ENCODE peak calls at places on chromosomes 3 and 15, in ten cellular contexts. N is left cardiac atrium; W is amniotic epithelial cell; J is ACHN; Y is psoas muscle; V is astrocyte of the spinal cord; D is heart right ventricle; F is SIG-M5; I is NCI-H1436; E is CD4-positive, CD25-positive, alpha-beta regulatory T cell. R is an unnamed sample.

GRCh38 chr3:108527827-108528226 is 17.4 kb upstream of the MYH15 start:
- DNase-seq in N (no peak), W (no peak), J (no peak), Y (no peak), V (no peak), D (no peak), F (no peak), I (no peak), E (no peak), R (no peak)

GRCh38 chr15:38795471-38796245 is 231.0 kb upstream of the RASGRP1 start:
- DNase-seq in N (no peak), W (peak; percentile 24), J (no peak), Y (no peak), V (no peak), D (no peak), F (no peak), I (no peak), E (no peak), R (no peak)

GRCh38 chr3:42960282-42960681 is 18.8 kb upstream of the GASK1A start:
- DNase-seq in N (no peak), W (peak; percentile 10), J (peak; percentile 4), Y (no peak), V (peak; percentile 5), D (no peak), F (no peak), I (no peak), E (no peak), R (no peak)

GRCh38 chr3:176769547-176770190 is 427.6 kb downstream of the TBL1XR1 start:
- DNase-seq in N (no peak), W (no peak), J (no peak), Y (no peak), V (no peak), D (no peak), F (no peak), I (no peak), E (no peak), R (no peak)

GRCh38 chr3:23161308-23161707 is 41.8 kb upstream of the UBE2E2 start:
- DNase-seq in N (no peak), W (no peak), J (no peak), Y (no peak), V (peak; percentile 16), D (no peak), F (no peak), I (no peak), E (no peak), R (no peak)

GRCh38 chr3:55174723-55175122 is 246.9 kb upstream of the LRTM1 start:
- DNase-seq in N (no peak), W (no peak), J (no peak), Y (no peak), V (no peak), D (no peak), F (no peak), I (no peak), E (no peak), R (no peak)

GRCh38 chr15:55992769-55993110 is 672 bp downstream of the NEDD4 start:
- DNase-seq in N (no peak), W (peak; percentile 81), J (no peak), Y (no peak), V (no peak), D (no peak), F (no peak), I (no peak), E (no peak), R (no peak)

GRCh38 chr15:89119489-89120478 is 31.5 kb downstream of the ABHD2 start:
- DNase-seq in N (no peak), W (peak; percentile 74), J (peak; percentile 19), Y (no peak), V (peak; percentile 91), D (no peak), F (no peak), I (no peak), E (no peak), R (no peak)

GRCh38 chr15:66784174-66784573 is 82.1 kb downstream of the SMAD6 start:
- DNase-seq in N (no peak), W (no peak), J (no peak), Y (no peak), V (no peak), D (no peak), F (no peak), I (no peak), E (no peak), R (no peak)

GRCh38 chr3:174377096-174377495 is 482.0 kb upstream of the NAALADL2 start:
- DNase-seq in N (no peak), W (no peak), J (no peak), Y (no peak), V (no peak), D (no peak), F (no peak), I (no peak), E (no peak), R (no peak)

GRCh38 chr15:94446441-94446840 is 215.1 kb downstream of the MCTP2 start:
- DNase-seq in N (no peak), W (no peak), J (no peak), Y (no peak), V (no peak), D (no peak), F (no peak), I (no peak), E (no peak), R (no peak)

GRCh38 chr15:50235794-50236193 is 29.7 kb downstream of the HDC start:
- DNase-seq in N (no peak), W (no peak), J (no peak), Y (no peak), V (no peak), D (no peak), F (no peak), I (no peak), E (no peak), R (no peak)

GRCh38 chr15:82810863-82811421 is 1.5 kb downstream of the WHAMM start:
- DNase-seq in N (no peak), W (peak; percentile 22), J (peak; percentile 35), Y (no peak), V (no peak), D (no peak), F (no peak), I (no peak), E (peak; percentile 51), R (no peak)

GRCh38 chr15:99324082-99324620 is 72.9 kb downstream of the LRRC28 start:
- DNase-seq in N (no peak), W (peak; percentile 77), J (peak; percentile 70), Y (no peak), V (peak; percentile 97), D (peak; percentile 37), F (no peak), I (no peak), E (no peak), R (no peak)

GRCh38 chr15:88543065-88543776 is 3.3 kb downstream of the DET1 start:
- DNase-seq in N (no peak), W (peak; percentile 46), J (no peak), Y (no peak), V (no peak), D (no peak), F (no peak), I (no peak), E (no peak), R (no peak)

GRCh38 chr3:32411442-32411841 is 19.8 kb downstream of the CMTM7 start:
- DNase-seq in N (no peak), W (no peak), J (no peak), Y (no peak), V (no peak), D (no peak), F (no peak), I (no peak), E (no peak), R (no peak)

GRCh38 chr3:159263750-159264561 is 462.1 kb downstream of the MFSD1 start:
- DNase-seq in N (no peak), W (peak; percentile 42), J (peak; percentile 51), Y (no peak), V (peak; percentile 52), D (peak; percentile 32), F (no peak), I (no peak), E (no peak), R (no peak)

GRCh38 chr15:83654379-83655236 is 685 bp downstream of the ADAMTSL3 start:
- DNase-seq in N (peak; percentile 61), W (no peak), J (no peak), Y (peak; percentile 72), V (no peak), D (peak; percentile 67), F (no peak), I (no peak), E (no peak), R (no peak)

GRCh38 chr15:70382009-70382749 is 284.5 kb upstream of the TLE3 start:
- DNase-seq in N (no peak), W (no peak), J (no peak), Y (no peak), V (no peak), D (no peak), F (no peak), I (no peak), E (no peak), R (no peak)

GRCh38 chr15:62287066-62287857 is 122.2 kb upstream of the C2CD4B start:
- DNase-seq in N (no peak), W (peak; percentile 22), J (no peak), Y (no peak), V (no peak), D (no peak), F (no peak), I (no peak), E (no peak), R (no peak)

R was measured in lower lobe of right lung.